ENCODE peak calls at places on chromosomes 11 and 22, in four cellular contexts. One of them, this sample, is unnamed.

GRCh38 chr22:38733329-38734202 is 22.2 kb downstream of the SUN2 start:
- DNase-seq in heart left ventricle: no peak
- DNase-seq in gastrocnemius medialis: peak
- DNase-seq in CD4-positive, alpha-beta T cell: peak
- DNase-seq in this sample: peak

GRCh38 chr11:77003954-77004353 is 30.2 kb upstream of the B3GNT6 start:
- DNase-seq in CD4-positive, alpha-beta T cell: no peak
- DNase-seq in heart left ventricle: no peak
- DNase-seq in gastrocnemius medialis: no peak
- DNase-seq in this sample: no peak

GRCh38 chr22:42001127-42001526 is 2.5 kb downstream of the WBP2NL start:
- DNase-seq in CD4-positive, alpha-beta T cell: no peak
- DNase-seq in heart left ventricle: no peak
- DNase-seq in gastrocnemius medialis: no peak
- DNase-seq in this sample: no peak

GRCh38 chr11:70876685-70877084 is 375.7 kb downstream of the SHANK2 start:
- DNase-seq in gastrocnemius medialis: no peak
- DNase-seq in heart left ventricle: no peak
- DNase-seq in CD4-positive, alpha-beta T cell: no peak
- DNase-seq in this sample: no peak

GRCh38 chr11:69447786-69448185 is 33.7 kb upstream of the LINC01488 start:
- DNase-seq in CD4-positive, alpha-beta T cell: no peak
- DNase-seq in heart left ventricle: no peak
- DNase-seq in gastrocnemius medialis: no peak
- DNase-seq in this sample: no peak

GRCh38 chr11:3907590-3907989 is 52.1 kb downstream of the STIM1 start:
- DNase-seq in CD4-positive, alpha-beta T cell: no peak
- DNase-seq in heart left ventricle: no peak
- DNase-seq in gastrocnemius medialis: no peak
- DNase-seq in this sample: no peak

GRCh38 chr11:117633976-117634755 is 162.8 kb downstream of the DSCAML1 start:
- DNase-seq in CD4-positive, alpha-beta T cell: no peak
- DNase-seq in gastrocnemius medialis: no peak
- DNase-seq in heart left ventricle: no peak
- DNase-seq in this sample: no peak

GRCh38 chr11:65574963-65575567 is 788 bp upstream of the EHBP1L1 start:
- DNase-seq in gastrocnemius medialis: peak
- DNase-seq in CD4-positive, alpha-beta T cell: no peak
- DNase-seq in heart left ventricle: peak
- DNase-seq in this sample: peak

GRCh38 chr11:111878385-111878765 is 590 bp downstream of the FDXACB1 start:
- DNase-seq in gastrocnemius medialis: no peak
- DNase-seq in CD4-positive, alpha-beta T cell: no peak
- DNase-seq in heart left ventricle: no peak
- DNase-seq in this sample: no peak

GRCh38 chr11:128931661-128932060 is 11.0 kb downstream of the TP53AIP1 start:
- DNase-seq in heart left ventricle: no peak
- DNase-seq in gastrocnemius medialis: peak
- DNase-seq in CD4-positive, alpha-beta T cell: no peak
- DNase-seq in this sample: no peak

GRCh38 chr11:67082071-67082791 is 25.6 kb downstream of the RHOD start:
- DNase-seq in CD4-positive, alpha-beta T cell: no peak
- DNase-seq in gastrocnemius medialis: no peak
- DNase-seq in heart left ventricle: no peak
- DNase-seq in this sample: no peak

DNA sequence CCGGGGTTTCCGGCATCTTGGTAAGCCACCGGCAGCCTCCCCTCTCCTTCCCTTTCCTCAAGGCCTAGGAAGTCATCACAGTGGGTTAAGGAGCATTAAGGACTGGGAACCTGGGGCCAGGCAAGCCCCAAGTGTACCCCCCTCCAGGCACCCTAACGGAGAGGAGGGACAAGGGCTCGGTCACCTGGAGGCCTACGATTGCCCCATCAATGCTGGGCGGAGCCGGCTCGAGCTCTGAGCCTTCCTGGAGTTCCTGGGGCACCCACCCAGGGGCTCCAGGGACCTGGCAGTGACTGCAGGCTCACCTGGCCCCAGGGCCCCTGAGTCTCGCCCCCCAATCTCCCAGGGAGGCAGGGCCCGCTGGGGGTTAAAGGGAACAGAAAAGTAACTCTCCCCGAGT is 34.5 kb upstream of the EIF3D start:
- DNase-seq in heart left ventricle: no peak
- DNase-seq in CD4-positive, alpha-beta T cell: no peak
- DNase-seq in gastrocnemius medialis: no peak
- DNase-seq in this sample: no peak
- TF ChIP-seq CTCF in heart left ventricle: no peak
- TF ChIP-seq CTCF in CD4-positive, alpha-beta T cell: no peak
- TF ChIP-seq CTCF in gastrocnemius medialis: no peak
- TF ChIP-seq CTCF in this sample: no peak

DNA sequence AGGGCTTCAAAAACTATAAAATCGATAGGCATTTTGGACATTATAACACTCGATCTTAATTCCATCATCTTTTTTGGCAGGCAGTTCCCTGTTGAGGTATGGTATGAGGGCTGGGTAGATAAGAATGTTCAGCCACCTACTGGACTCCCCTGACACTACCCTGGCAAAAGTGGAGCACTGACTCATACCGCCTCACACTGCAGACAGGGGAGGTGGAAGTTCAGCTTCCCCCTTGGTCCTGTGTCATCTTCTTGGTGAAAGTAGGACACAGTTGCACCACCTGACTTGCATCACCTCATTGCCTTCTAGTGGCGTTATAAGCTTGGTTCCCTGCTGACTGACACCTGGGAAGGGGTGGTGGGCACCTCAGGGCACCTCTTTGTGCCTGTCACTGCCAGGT is 30.4 kb downstream of the PAAF1 start:
- DNase-seq in heart left ventricle: peak
- DNase-seq in gastrocnemius medialis: peak
- DNase-seq in CD4-positive, alpha-beta T cell: no peak
- DNase-seq in this sample: no peak
- TF ChIP-seq CTCF in heart left ventricle: no peak
- TF ChIP-seq CTCF in gastrocnemius medialis: no peak
- TF ChIP-seq CTCF in CD4-positive, alpha-beta T cell: no peak
- TF ChIP-seq CTCF in this sample: no peak

GRCh38 chr11:61460986-61461385 is 31.1 kb downstream of the SDHAF2 start:
- DNase-seq in gastrocnemius medialis: peak
- DNase-seq in CD4-positive, alpha-beta T cell: no peak
- DNase-seq in heart left ventricle: no peak
- DNase-seq in this sample: no peak
- TF ChIP-seq CTCF in gastrocnemius medialis: no peak
- TF ChIP-seq CTCF in CD4-positive, alpha-beta T cell: no peak
- TF ChIP-seq CTCF in heart left ventricle: no peak
- TF ChIP-seq CTCF in this sample: no peak

GRCh38 chr11:17846852-17847453 is 112.4 kb downstream of the KCNC1 start:
- DNase-seq in heart left ventricle: peak
- DNase-seq in gastrocnemius medialis: peak
- DNase-seq in CD4-positive, alpha-beta T cell: no peak
- DNase-seq in this sample: no peak
- TF ChIP-seq CTCF in heart left ventricle: peak
- TF ChIP-seq CTCF in gastrocnemius medialis: peak
- TF ChIP-seq CTCF in CD4-positive, alpha-beta T cell: no peak
- TF ChIP-seq CTCF in this sample: no peak

GRCh38 chr22:45993841-45994240 is 16.9 kb upstream of the WNT7B start:
- DNase-seq in CD4-positive, alpha-beta T cell: no peak
- DNase-seq in gastrocnemius medialis: no peak
- DNase-seq in heart left ventricle: no peak
- DNase-seq in this sample: no peak
- TF ChIP-seq CTCF in CD4-positive, alpha-beta T cell: no peak
- TF ChIP-seq CTCF in gastrocnemius medialis: no peak
- TF ChIP-seq CTCF in heart left ventricle: no peak
- TF ChIP-seq CTCF in this sample: no peak

DNA sequence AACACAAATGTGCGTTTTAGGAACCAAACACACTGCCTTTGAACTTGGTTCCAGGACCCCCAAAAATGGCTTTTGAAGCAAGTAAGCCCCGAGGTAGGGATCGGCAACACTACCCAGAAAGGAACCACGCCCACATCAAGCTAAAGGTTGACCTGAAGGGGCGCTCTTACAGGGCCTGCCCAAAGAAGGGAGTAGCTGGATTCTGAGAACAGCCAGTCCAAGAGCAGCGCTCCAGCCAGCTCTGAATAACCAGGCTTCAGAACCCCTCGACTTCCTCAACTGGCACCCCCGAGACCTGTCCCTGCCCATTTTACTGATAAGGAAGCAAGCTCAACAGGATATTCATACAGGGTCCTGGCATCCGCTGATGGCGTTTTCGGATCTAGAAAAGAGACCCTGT is 18.9 kb upstream of the MOB2 start:
- DNase-seq in gastrocnemius medialis: no peak
- DNase-seq in CD4-positive, alpha-beta T cell: no peak
- DNase-seq in heart left ventricle: no peak
- DNase-seq in this sample: no peak
- TF ChIP-seq CTCF in gastrocnemius medialis: no peak
- TF ChIP-seq CTCF in CD4-positive, alpha-beta T cell: no peak
- TF ChIP-seq CTCF in heart left ventricle: no peak
- TF ChIP-seq CTCF in this sample: no peak

GRCh38 chr22:21642584-21643448 is 714 bp downstream of the SDF2L1 start:
- DNase-seq in CD4-positive, alpha-beta T cell: peak
- DNase-seq in gastrocnemius medialis: no peak
- DNase-seq in heart left ventricle: no peak
- DNase-seq in this sample: peak

GRCh38 chr22:21639359-21639758 is 2.7 kb upstream of the SDF2L1 start:
- DNase-seq in heart left ventricle: no peak
- DNase-seq in CD4-positive, alpha-beta T cell: no peak
- DNase-seq in gastrocnemius medialis: no peak
- DNase-seq in this sample: no peak

GRCh38 chr22:21640810-21641209 is 1.3 kb upstream of the SDF2L1 start:
- DNase-seq in gastrocnemius medialis: no peak
- DNase-seq in heart left ventricle: no peak
- DNase-seq in CD4-positive, alpha-beta T cell: no peak
- DNase-seq in this sample: no peak

GRCh38 chr22:21641795-21642583 is at the start of gene SDF2L1:
- DNase-seq in gastrocnemius medialis: peak
- DNase-seq in CD4-positive, alpha-beta T cell: peak
- DNase-seq in heart left ventricle: peak
- DNase-seq in this sample: peak

GRCh38 chr22:21641417-21641794 is 696 bp upstream of the SDF2L1 start:
- DNase-seq in CD4-positive, alpha-beta T cell: no peak
- DNase-seq in gastrocnemius medialis: no peak
- DNase-seq in heart left ventricle: no peak
- DNase-seq in this sample: peak
- TF ChIP-seq CTCF in CD4-positive, alpha-beta T cell: no peak
- TF ChIP-seq CTCF in gastrocnemius medialis: peak
- TF ChIP-seq CTCF in heart left ventricle: no peak
- TF ChIP-seq CTCF in this sample: no peak

GRCh38 chr11:16603245-16603644 is 135.2 kb upstream of the C11orf58 start:
- DNase-seq in heart left ventricle: peak
- DNase-seq in gastrocnemius medialis: peak
- DNase-seq in CD4-positive, alpha-beta T cell: no peak
- DNase-seq in this sample: peak
- TF ChIP-seq CTCF in heart left ventricle: no peak
- TF ChIP-seq CTCF in gastrocnemius medialis: peak
- TF ChIP-seq CTCF in CD4-positive, alpha-beta T cell: no peak
- TF ChIP-seq CTCF in this sample: no peak

DNA sequence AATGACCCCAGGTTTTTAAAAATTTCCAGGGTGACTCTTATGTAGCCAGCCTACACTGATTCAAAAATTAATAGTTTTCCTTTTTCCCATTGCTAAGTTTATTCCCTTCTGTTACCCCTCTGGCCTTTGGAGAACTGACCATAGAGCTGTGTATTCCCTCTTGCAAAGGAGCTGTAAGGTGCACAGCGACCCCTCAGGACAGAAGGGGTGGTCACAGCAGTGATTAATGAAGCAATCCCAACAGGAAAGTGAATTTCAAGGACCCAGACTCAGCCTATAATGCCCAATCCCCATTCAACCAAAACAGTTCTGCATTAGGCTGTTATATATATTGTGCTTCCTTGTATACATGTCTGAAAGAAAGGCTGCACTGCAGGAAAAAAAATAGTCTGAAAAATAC is 147.1 kb downstream of the WT1 start:
- DNase-seq in CD4-positive, alpha-beta T cell: no peak
- DNase-seq in gastrocnemius medialis: no peak
- DNase-seq in heart left ventricle: no peak
- DNase-seq in this sample: no peak
- TF ChIP-seq CTCF in CD4-positive, alpha-beta T cell: no peak
- TF ChIP-seq CTCF in gastrocnemius medialis: no peak
- TF ChIP-seq CTCF in heart left ventricle: no peak
- TF ChIP-seq CTCF in this sample: no peak

This sample was measured in GM20000.